ENCODE peak calls at places on chromosomes 2 and 18, in four cellular contexts. J is fibroblast of the conjunctiva, Q is T-helper 1 cell, C is fibroblast of pulmonary artery. R is an unnamed sample.

GRCh38 chr2:65662654-65663432 is 230.4 kb upstream of the SPRED2 start:
- DNase-seq in J (no peak), Q (no peak), C (peak), R (no peak)

GRCh38 chr2:208406474-208407451 is at the start of gene PTH2R:
- DNase-seq in J (no peak), Q (no peak), C (no peak), R (no peak)

GRCh38 chr2:196435189-196435588 is 204.3 kb upstream of the CCDC150 start:
- DNase-seq in Q (no peak), J (no peak), C (no peak), R (no peak)

GRCh38 chr2:31337197-31337596 is 77.3 kb downstream of the XDH start:
- DNase-seq in Q (no peak), J (no peak), C (peak), R (no peak)

GRCh38 chr2:165016772-165017411 is 61.6 kb upstream of the SLC38A11 start:
- DNase-seq in J (no peak), C (peak), Q (no peak), R (no peak)

GRCh38 chr2:74843371-74844298 is 9.7 kb downstream of the HK2 start:
- DNase-seq in C (peak), Q (no peak), J (peak), R (peak)

GRCh38 chr2:134029478-134029877 is 224.4 kb upstream of the MGAT5 start:
- DNase-seq in C (no peak), J (no peak), Q (no peak), R (no peak)

GRCh38 chr2:127614731-127615130 is 31.2 kb upstream of the GPR17 start:
- DNase-seq in Q (no peak), J (no peak), C (no peak), R (no peak)

GRCh38 chr2:199861116-199861774 is 10.3 kb upstream of the FTCDNL1 start:
- DNase-seq in J (peak), Q (no peak), C (peak), R (peak)

GRCh38 chr18:41513438-41513837 is 441.6 kb upstream of the PIK3C3 start:
- DNase-seq in C (no peak), J (no peak), Q (no peak), R (no peak)

GRCh38 chr2:174013310-174013751 is 48.2 kb upstream of the SP3 start:
- DNase-seq in J (no peak), C (peak), Q (no peak), R (no peak)